ENCODE peak calls at places on chromosome 3, in seven cellular contexts. X is dermis blood vessel endothelial cell; F is brain microvascular endothelial cell; L is stimulated activated CD8-positive, alpha-beta memory T cell treated with anti-CD3 and anti-CD28 coated beads, Interleukin-4, amount 100 ng/mL, for 24 hours; Q is AG04449; G is BE2C; S is GM04503. K is an unnamed sample.

GRCh38 chr3:184737641-184738518 is 26.0 kb upstream of the MAGEF1 start:
- DNase-seq in X (peak), F (peak), L (no peak), Q (no peak), G (no peak), S (peak), K (peak)

GRCh38 chr3:194167480-194167862 is 31.5 kb downstream of the HES1 start:
- DNase-seq in X (no peak), F (no peak), L (no peak), Q (no peak), G (no peak), S (no peak), K (no peak)

GRCh38 chr3:53881691-53882593 is at the start of gene ACTR8:
- DNase-seq in X (peak), F (peak), L (peak), Q (no peak), G (peak), S (no peak), K (peak)

GRCh38 chr3:27633224-27633545 is 88.9 kb downstream of the EOMES start:
- DNase-seq in X (no peak), F (no peak), L (no peak), Q (no peak), G (no peak), S (no peak), K (no peak)

GRCh38 chr3:66403268-66403990 is 97.4 kb downstream of the LRIG1 start:
- DNase-seq in X (no peak), F (no peak), L (no peak), Q (no peak), G (no peak), S (no peak), K (no peak)

GRCh38 chr3:102671005-102671404 is 236.2 kb downstream of the ZPLD1 start:
- DNase-seq in X (no peak), F (no peak), L (no peak), Q (no peak), G (no peak), S (no peak), K (no peak)

GRCh38 chr3:84974347-84974746 is 15.6 kb downstream of the CADM2 start:
- DNase-seq in X (no peak), F (no peak), L (no peak), Q (no peak), G (no peak), S (no peak), K (no peak)

GRCh38 chr3:13451301-13451673 is 28.8 kb upstream of the HDAC11 start:
- DNase-seq in X (no peak), F (peak), L (no peak), Q (no peak), G (no peak), S (no peak), K (no peak)

GRCh38 chr3:125367403-125368230 is 7.5 kb downstream of the ZNF148 start:
- DNase-seq in X (no peak), F (no peak), L (no peak), Q (no peak), G (no peak), S (no peak), K (no peak)

GRCh38 chr3:141529256-141530132 is 42.7 kb downstream of the RASA2 start:
- DNase-seq in X (no peak), F (no peak), L (no peak), Q (no peak), G (no peak), S (no peak), K (no peak)

GRCh38 chr3:178966299-178967183 is 105.1 kb downstream of the ZMAT3 start:
- DNase-seq in X (peak), F (no peak), L (no peak), Q (peak), G (no peak), S (no peak), K (no peak)

GRCh38 chr3:12222765-12223485 is 64.2 kb upstream of the TIMP4 start:
- DNase-seq in X (no peak), F (no peak), L (no peak), Q (peak), G (no peak), S (peak), K (no peak)

GRCh38 chr3:186847437-186847836 is 4.9 kb downstream of the ADIPOQ start:
- DNase-seq in X (no peak), F (no peak), L (no peak), Q (no peak), G (no peak), S (no peak), K (no peak)

GRCh38 chr3:68306571-68306970 is 625.8 kb downstream of the TAFA4 start:
- DNase-seq in X (peak), F (no peak), L (no peak), Q (no peak), G (no peak), S (no peak), K (no peak)

GRCh38 chr3:94185753-94186152 is 122.9 kb downstream of the NSUN3 start:
- DNase-seq in X (no peak), F (peak), L (no peak), Q (no peak), G (no peak), S (no peak), K (no peak)

GRCh38 chr3:13505147-13506130 is 25.3 kb downstream of the HDAC11 start:
- DNase-seq in X (no peak), F (no peak), L (no peak), Q (no peak), G (no peak), S (no peak), K (no peak)

GRCh38 chr3:117016359-117016758 is 306.8 kb downstream of the TUSC7 start:
- DNase-seq in X (no peak), F (no peak), L (no peak), Q (no peak), G (peak), S (no peak), K (no peak)

GRCh38 chr3:66431494-66431893 is 69.3 kb downstream of the LRIG1 start:
- DNase-seq in X (no peak), F (peak), L (no peak), Q (peak), G (no peak), S (peak), K (no peak)

GRCh38 chr3:143775401-143775970 is 72.8 kb downstream of the SLC9A9 start:
- DNase-seq in X (peak), F (peak), L (no peak), Q (no peak), G (no peak), S (no peak), K (no peak)

GRCh38 chr3:47034868-47035489 is 55.5 kb downstream of the NBEAL2 start:
- DNase-seq in X (no peak), F (no peak), L (no peak), Q (no peak), G (no peak), S (no peak), K (no peak)

GRCh38 chr3:18080198-18080689 is 337.8 kb upstream of the TBC1D5 start:
- DNase-seq in X (no peak), F (peak), L (no peak), Q (no peak), G (no peak), S (no peak), K (no peak)

GRCh38 chr3:171875923-171876412 is 32.8 kb downstream of the TMEM212 start:
- DNase-seq in X (no peak), F (peak), L (no peak), Q (peak), G (no peak), S (no peak), K (no peak)

GRCh38 chr3:17894434-17895060 is 152.1 kb upstream of the TBC1D5 start:
- DNase-seq in X (no peak), F (peak), L (peak), Q (no peak), G (peak), S (no peak), K (no peak)

GRCh38 chr3:114011059-114011797 is 45.1 kb downstream of the CCDC191 start:
- DNase-seq in X (no peak), F (no peak), L (no peak), Q (no peak), G (no peak), S (no peak), K (no peak)

GRCh38 chr3:39907981-39908380 is 98.6 kb downstream of the MYRIP start:
- DNase-seq in X (peak), F (no peak), L (no peak), Q (no peak), G (peak), S (no peak), K (no peak)

GRCh38 chr3:192884831-192885356 is 32.8 kb downstream of the MB21D2 start:
- DNase-seq in X (peak), F (no peak), L (no peak), Q (no peak), G (no peak), S (peak), K (no peak)